ENCODE peak calls at places on chromosomes 7 and 10, in seven cellular contexts. B, W, V, R, T, U and L are unnamed samples.
A peak's percentile ranks its signal among the peaks of the same experiment; 100 is the strongest.

GRCh38 chr10:126749030-126749655 is 78.7 kb upstream of the C10orf90 start:
- DNase-seq in B (peak; percentile 71), W (peak; percentile 84), V (peak; percentile 91), R (peak; percentile 97), T (peak; percentile 85), U (peak; percentile 88), L (peak; percentile 75)

GRCh38 chr7:149692557-149692982 is 80.8 kb downstream of the ZNF467 start:
- DNase-seq in B (no peak), W (no peak), V (no peak), R (peak; percentile 75), T (peak; percentile 58), U (no peak), L (no peak)

GRCh38 chr10:9091515-9092093 is 1037.1 kb downstream of the GATA3 start:
- DNase-seq in B (no peak), W (no peak), V (no peak), R (no peak), T (no peak), U (no peak), L (no peak)

GRCh38 chr7:2757904-2758672 is 70.1 kb downstream of the AMZ1 start:
- DNase-seq in B (no peak), W (peak; percentile 100), V (peak; percentile 87), R (no peak), T (no peak), U (peak; percentile 93), L (peak; percentile 99)

GRCh38 chr10:80158598-80159127 is 26.1 kb downstream of the PLAC9 start:
- DNase-seq in B (no peak), W (peak; percentile 98), V (peak; percentile 38), R (no peak), T (no peak), U (peak; percentile 62), L (peak; percentile 99)

GRCh38 chr7:51354897-51355296 is 38.3 kb upstream of the COBL start:
- DNase-seq in B (no peak), W (no peak), V (no peak), R (peak; percentile 68), T (peak; percentile 51), U (no peak), L (no peak)

GRCh38 chr10:15236340-15236739 is 67.8 kb upstream of the NMT2 start:
- DNase-seq in B (no peak), W (peak; percentile 54), V (no peak), R (no peak), T (no peak), U (no peak), L (no peak)

GRCh38 chr10:110067960-110068770 is 60.4 kb downstream of the ADD3 start:
- DNase-seq in B (no peak), W (no peak), V (peak; percentile 83), R (no peak), T (no peak), U (no peak), L (no peak)

GRCh38 chr10:69338133-69338456 is 59.8 kb downstream of the HK1 start:
- DNase-seq in B (no peak), W (peak; percentile 62), V (no peak), R (no peak), T (no peak), U (peak; percentile 98), L (no peak)

GRCh38 chr7:147547252-147547897 is 1043.2 kb upstream of the C7orf33 start:
- DNase-seq in B (no peak), W (no peak), V (peak; percentile 87), R (peak; percentile 57), T (peak; percentile 71), U (peak; percentile 16), L (peak; percentile 9)

GRCh38 chr10:76119515-76119914 is 688.1 kb downstream of the LRMDA start:
- DNase-seq in B (no peak), W (no peak), V (no peak), R (no peak), T (no peak), U (no peak), L (peak; percentile 34)

GRCh38 chr10:6700066-6700465 is 120.0 kb upstream of the PRKCQ start:
- DNase-seq in B (no peak), W (no peak), V (no peak), R (no peak), T (no peak), U (no peak), L (no peak)

GRCh38 chr10:6699336-6699735 is 119.3 kb upstream of the PRKCQ start:
- DNase-seq in B (no peak), W (peak; percentile 46), V (no peak), R (no peak), T (no peak), U (no peak), L (peak; percentile 23)

GRCh38 chr10:6692856-6693255 is 112.8 kb upstream of the PRKCQ start:
- DNase-seq in B (no peak), W (no peak), V (no peak), R (no peak), T (no peak), U (no peak), L (no peak)

GRCh38 chr10:6695519-6695918 is 115.4 kb upstream of the PRKCQ start:
- DNase-seq in B (no peak), W (no peak), V (no peak), R (no peak), T (no peak), U (no peak), L (no peak)

GRCh38 chr10:6694447-6695155 is 114.5 kb upstream of the PRKCQ start:
- DNase-seq in B (no peak), W (peak; percentile 28), V (peak; percentile 30), R (no peak), T (no peak), U (no peak), L (no peak)
- H3K23ac ChIP-seq in B (no peak overlapping the region), W (no peak overlapping the region), V (no peak overlapping the region), R (no peak overlapping the region), T (no peak overlapping the region), U (no peak overlapping the region), L (no peak overlapping the region)

DNA sequence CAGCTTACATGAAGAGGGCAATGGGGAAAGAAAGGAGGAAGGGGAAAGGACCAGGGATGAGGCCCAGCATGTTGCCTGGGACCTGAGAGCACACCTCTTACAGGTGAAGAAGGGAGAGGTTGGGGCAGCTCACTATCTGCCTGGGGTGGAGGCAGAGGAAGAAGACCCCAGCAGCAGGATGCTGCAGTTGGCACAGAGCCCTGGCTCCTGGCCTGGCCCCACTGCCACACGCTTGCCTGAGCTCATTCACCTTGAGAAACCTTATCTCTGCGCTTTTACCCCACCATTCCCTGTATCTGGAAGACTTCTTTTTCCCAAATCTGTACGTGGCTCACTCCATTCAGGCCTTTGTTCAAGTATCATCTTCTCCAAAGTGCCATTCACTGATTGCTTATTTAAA is 147.8 kb upstream of the TMEM72 start:
- DNase-seq in B (no peak), W (no peak), V (no peak), R (no peak), T (no peak), U (no peak), L (no peak)
- H3K23ac ChIP-seq in B (no peak overlapping the region), W (no peak overlapping the region), V (no peak overlapping the region), R (no peak overlapping the region), T (no peak overlapping the region), U (no peak overlapping the region), L (no peak overlapping the region)

DNA sequence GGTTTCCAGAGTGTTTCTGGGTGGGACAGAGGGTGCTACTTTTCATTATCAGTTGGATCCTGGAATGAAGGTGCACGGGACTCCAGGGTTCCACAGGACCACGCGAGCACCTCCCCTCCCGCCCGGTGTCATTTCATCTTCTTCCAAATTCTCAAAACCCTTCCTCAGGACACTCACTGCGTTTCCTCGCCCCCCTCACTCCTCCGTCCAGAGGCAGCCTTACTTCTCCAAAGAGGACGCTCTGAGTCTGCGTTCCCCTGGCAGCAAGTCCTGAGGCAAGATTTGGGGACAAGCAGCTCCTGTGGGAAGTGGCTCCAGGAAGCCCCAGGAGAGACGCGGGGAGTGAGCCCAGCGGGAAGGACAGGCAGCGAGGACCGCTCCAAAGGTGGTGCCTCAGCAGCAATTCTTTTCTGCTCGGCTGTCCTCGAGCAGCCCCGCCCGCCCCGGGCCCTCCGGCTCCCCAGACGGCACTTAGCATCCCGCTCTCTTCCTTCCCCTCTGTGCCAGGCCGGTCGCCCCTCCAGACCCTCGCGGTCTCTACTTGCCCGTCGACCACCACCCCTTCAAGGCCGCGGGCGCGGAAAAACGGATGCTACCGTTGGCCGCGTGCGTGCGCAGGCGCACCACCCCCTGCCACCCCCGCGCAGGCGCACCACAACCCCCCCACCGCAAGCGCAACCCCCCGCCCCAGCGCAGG is 586 bp upstream of the LRRC27 start:
- DNase-seq in B (no peak), W (no peak), V (no peak), R (no peak), T (no peak), U (no peak), L (no peak)
- H3K23ac ChIP-seq in B (peak overlapping the region; percentile 94), W (no peak overlapping the region), V (peak overlapping the region; percentile 59), R (no peak overlapping the region), T (no peak overlapping the region), U (no peak overlapping the region), L (peak overlapping the region; percentile 93)

DNA sequence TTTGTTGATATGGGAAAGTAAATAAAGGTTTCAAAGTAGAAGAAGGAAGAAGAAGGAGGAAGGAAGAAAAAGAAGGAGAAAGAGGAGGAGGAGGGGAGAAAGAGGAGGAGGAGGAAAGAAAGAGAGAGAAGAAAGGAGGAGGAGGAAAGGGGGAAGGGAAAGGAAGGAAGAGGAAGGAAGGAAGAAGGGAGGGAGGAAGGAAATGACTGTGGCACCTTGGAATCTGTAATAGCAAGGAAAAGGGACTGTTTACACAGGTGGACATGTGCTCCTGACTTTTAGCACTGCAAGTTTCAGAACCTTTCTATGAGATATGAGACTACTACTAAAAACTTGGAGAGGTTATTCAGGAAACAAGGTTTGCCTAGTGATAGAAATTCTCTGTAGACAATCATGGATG is 153.2 kb downstream of the BTAF1 start:
- DNase-seq in B (no peak), W (no peak), V (no peak), R (no peak), T (no peak), U (no peak), L (no peak)
- H3K23ac ChIP-seq in B (no peak overlapping the region), W (no peak overlapping the region), V (no peak overlapping the region), R (no peak overlapping the region), T (no peak overlapping the region), U (no peak overlapping the region), L (no peak overlapping the region)

DNA sequence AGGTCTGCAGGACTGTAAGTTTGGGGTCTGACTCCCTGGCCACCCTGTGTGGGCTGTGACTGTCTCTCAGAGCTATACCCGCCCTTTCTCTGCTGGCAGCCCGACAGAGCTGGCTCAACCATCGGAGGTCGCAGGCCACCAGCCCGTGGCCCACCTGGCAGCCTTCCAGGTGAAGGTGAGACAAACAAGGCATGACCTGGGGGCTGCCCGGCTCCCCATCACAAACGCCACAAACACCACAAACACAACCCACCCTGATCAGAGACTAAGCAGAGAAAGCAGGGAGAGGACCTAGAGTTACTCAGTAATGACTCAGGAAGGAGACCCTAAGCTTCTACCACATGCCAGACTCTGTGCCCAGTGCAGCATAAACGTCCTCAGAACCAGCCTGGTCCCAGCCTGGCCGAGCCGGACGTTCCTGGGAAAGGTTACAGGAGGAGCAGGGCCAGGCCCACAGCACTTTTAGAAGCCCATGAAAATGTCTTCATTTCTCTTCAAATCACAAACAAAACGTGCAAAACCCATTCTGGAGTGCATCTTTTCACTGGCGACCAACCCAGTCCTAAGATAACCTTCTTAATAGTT is 66.9 kb downstream of the MKI67 start:
- DNase-seq in B (no peak), W (no peak), V (no peak), R (no peak), T (no peak), U (no peak), L (no peak)
- H3K23ac ChIP-seq in B (no peak overlapping the region), W (no peak overlapping the region), V (no peak overlapping the region), R (no peak overlapping the region), T (no peak overlapping the region), U (no peak overlapping the region), L (no peak overlapping the region)